ENCODE peak calls at places on chromosomes 6 and 20, in five cellular contexts. D, Y, L, A and U are unnamed samples.

GRCh38 chr6:119110601-119111548 is 32.4 kb upstream of the FAM184A start:
- DNase-seq in D (peak; percentile 59), Y (peak; percentile 9), L (no peak), A (peak; percentile 18), U (no peak)

GRCh38 chr6:144786825-144787224 is 501.7 kb downstream of the UTRN start:
- DNase-seq in D (no peak), Y (no peak), L (no peak), A (no peak), U (no peak)

GRCh38 chr6:82006027-82006738 is 241.4 kb downstream of the IBTK start:
- DNase-seq in D (peak; percentile 61), Y (no peak), L (no peak), A (no peak), U (no peak)

GRCh38 chr6:104182811-104183210 is 676.9 kb downstream of the HACE1 start:
- DNase-seq in D (no peak), Y (no peak), L (no peak), A (no peak), U (no peak)

GRCh38 chr6:155502393-155502792 is 46.8 kb upstream of the NOX3 start:
- DNase-seq in D (no peak), Y (no peak), L (no peak), A (no peak), U (no peak)

GRCh38 chr6:97293198-97293696 is 10.2 kb upstream of the MMS22L start:
- DNase-seq in D (no peak), Y (no peak), L (no peak), A (no peak), U (no peak)

GRCh38 chr20:61608275-61609085 is 356.4 kb downstream of the CDH4 start:
- DNase-seq in D (peak; percentile 83), Y (no peak), L (no peak), A (peak; percentile 3), U (no peak)

GRCh38 chr20:21557246-21557982 is 43.5 kb upstream of the NKX2-2 start:
- DNase-seq in D (no peak), Y (no peak), L (no peak), A (no peak), U (no peak)

GRCh38 chr6:159819098-159819497 is 19.0 kb downstream of the PNLDC1 start:
- DNase-seq in D (no peak), Y (no peak), L (no peak), A (no peak), U (no peak)

GRCh38 chr20:63451821-63452220 is 20.6 kb downstream of the KCNQ2 start:
- DNase-seq in D (no peak), Y (no peak), L (no peak), A (no peak), U (no peak)

GRCh38 chr6:48766349-48766748 is 655.4 kb upstream of the PTCHD4 start:
- DNase-seq in D (no peak), Y (no peak), L (no peak), A (no peak), U (no peak)

GRCh38 chr6:96787846-96788580 is 49.3 kb downstream of the GPR63 start:
- DNase-seq in D (no peak), Y (no peak), L (no peak), A (no peak), U (no peak)

GRCh38 chr6:136077834-136078576 is 172.1 kb downstream of the MTFR2 start:
- DNase-seq in D (no peak), Y (no peak), L (no peak), A (no peak), U (no peak)

GRCh38 chr20:38334016-38334415 is 12.3 kb upstream of the LBP start:
- DNase-seq in D (no peak), Y (no peak), L (no peak), A (no peak), U (no peak)

GRCh38 chr6:90027004-90027403 is 132.7 kb downstream of the GJA10 start:
- DNase-seq in D (no peak), Y (no peak), L (no peak), A (no peak), U (no peak)

GRCh38 chr6:38725414-38726183 is 10.5 kb downstream of the DNAH8 start:
- DNase-seq in D (no peak), Y (no peak), L (no peak), A (no peak), U (no peak)